ENCODE peak calls at places on chromosome 20, in six cellular contexts. J, D, S, Q, G and W are unnamed samples. For H3K9me3, the result is how much of the 10 kb centered on the place peaks cover.

GRCh38 chr20:1209447-1210387 is 6.5 kb downstream of the C20orf202 start:
- DNase-seq in J (no peak), G (no peak), Q (no peak), D (no peak), S (no peak), W (no peak)

GRCh38 chr20:25045343-25045712 is 12.6 kb downstream of the ACSS1 start:
- DNase-seq in J (peak), Q (no peak), D (peak), G (no peak), S (no peak), W (no peak)

GRCh38 chr20:46802696-46803445 is 91.8 kb upstream of the EYA2 start:
- DNase-seq in Q (no peak), J (no peak), G (no peak), D (no peak), S (no peak), W (no peak)

GRCh38 chr20:57893364-57894001 is 183.7 kb upstream of the PMEPA1 start:
- DNase-seq in S (no peak), D (no peak), J (peak), Q (no peak), G (no peak), W (no peak)

GRCh38 chr20:58907481-58908137 is 55.1 kb downstream of the GNAS start:
- DNase-seq in Q (no peak), D (peak), J (peak), S (peak), G (peak), W (peak)

GRCh38 chr20:58088625-58089024 is 139.8 kb downstream of the ANKRD60 start:
- DNase-seq in S (no peak), G (no peak), D (no peak), Q (no peak), J (no peak), W (no peak)

GRCh38 chr20:48822879-48823385 is 4.9 kb downstream of the PREX1 start:
- DNase-seq in S (no peak), Q (no peak), G (no peak), J (peak), D (no peak), W (no peak)

GRCh38 chr20:38387953-38388352 is 41.7 kb downstream of the LBP start:
- DNase-seq in S (no peak), Q (no peak), D (no peak), G (no peak), J (no peak), W (no peak)

GRCh38 chr20:49810491-49811190 is 2.0 kb upstream of the SLC9A8 start:
- DNase-seq in Q (no peak), D (no peak), G (no peak), J (no peak), S (no peak), W (no peak)

GRCh38 chr20:51037499-51038110 is 14.7 kb upstream of the KCNG1 start:
- DNase-seq in J (no peak), Q (no peak), D (peak), G (no peak), S (no peak), W (no peak)

GRCh38 chr20:9491324-9491723 is 23.1 kb upstream of the LAMP5 start:
- DNase-seq in J (no peak), S (no peak), Q (no peak), G (no peak), D (no peak), W (no peak)

GRCh38 chr20:25090492-25091429 is 8.8 kb upstream of the VSX1 start:
- DNase-seq in J (peak), S (no peak), Q (no peak), G (peak), D (no peak), W (no peak)

GRCh38 chr20:39190666-39191570 is 228.8 kb downstream of the DHX35 start:
- DNase-seq in S (peak), G (no peak), D (no peak), Q (peak), J (no peak), W (no peak)

GRCh38 chr20:57438552-57438951 is 47.4 kb downstream of the RBM38 start:
- DNase-seq in S (no peak), Q (no peak), G (no peak), J (no peak), D (no peak), W (no peak)

GRCh38 chr20:42218566-42218965 is 600.4 kb upstream of the CHD6 start:
- DNase-seq in J (no peak), G (no peak), S (no peak), Q (no peak), D (no peak), W (no peak)

GRCh38 chr20:16865406-16865805 is 117.2 kb downstream of the OTOR start:
- DNase-seq in Q (no peak), D (no peak), G (no peak), S (no peak), J (no peak), W (no peak)

GRCh38 chr20:55937283-55937682 is 68.0 kb downstream of the CBLN4 start:
- DNase-seq in Q (no peak), G (no peak), J (no peak), D (no peak), S (no peak), W (no peak)
- H3K9me3 ChIP-seq in Q (under half), G (under half), J (under half), D (under half), S (under half), W (under half)

GRCh38 chr20:45768479-45768878 is 23.2 kb downstream of the WFDC3 start:
- DNase-seq in Q (no peak), S (no peak), D (no peak), J (no peak), G (no peak), W (no peak)

GRCh38 chr20:45772693-45773092 is 19.0 kb downstream of the WFDC3 start:
- DNase-seq in J (no peak), Q (no peak), G (no peak), S (no peak), D (no peak), W (no peak)

GRCh38 chr20:45774933-45775332 is 16.8 kb downstream of the WFDC3 start:
- DNase-seq in J (no peak), S (no peak), Q (no peak), D (peak), G (no peak), W (no peak)

GRCh38 chr20:45775411-45775810 is 16.3 kb downstream of the WFDC3 start:
- DNase-seq in S (no peak), J (no peak), D (peak), Q (no peak), G (no peak), W (no peak)

GRCh38 chr20:45771182-45771759 is 20.4 kb downstream of the WFDC3 start:
- DNase-seq in S (peak), D (peak), Q (peak), J (peak), G (peak), W (peak)
- H3K4me3 ChIP-seq in S (no peak), D (no peak), Q (no peak), J (no peak), G (no peak), W (no peak)

GRCh38 chr20:63124092-63124781 is 91.7 kb downstream of the YTHDF1 start:
- DNase-seq in S (peak), D (peak), J (peak), G (no peak), Q (no peak), W (no peak)

GRCh38 chr20:63125581-63125892 is 90.4 kb downstream of the YTHDF1 start:
- DNase-seq in D (no peak), S (no peak), G (no peak), J (no peak), Q (no peak), W (no peak)

GRCh38 chr20:63125893-63126601 is 89.9 kb downstream of the YTHDF1 start:
- DNase-seq in G (no peak), J (peak), Q (no peak), D (peak), S (no peak), W (no peak)

GRCh38 chr20:63123326-63123725 is 92.6 kb downstream of the YTHDF1 start:
- DNase-seq in S (no peak), Q (no peak), D (peak), G (no peak), J (peak), W (no peak)

GRCh38 chr20:63124782-63125580 is 91.0 kb downstream of the YTHDF1 start:
- DNase-seq in Q (no peak), S (no peak), J (peak), G (no peak), D (peak), W (no peak)
- H3K9me3 ChIP-seq in Q (under half), S (under half), J (under half), G (under half), D (under half), W (under half)

GRCh38 chr20:34626978-34627377 is 49.9 kb downstream of the PIGU start:
- DNase-seq in D (no peak), Q (no peak), S (no peak), J (no peak), G (no peak), W (no peak)

GRCh38 chr20:34628026-34628425 is 48.9 kb downstream of the PIGU start:
- DNase-seq in S (no peak), G (no peak), J (no peak), Q (no peak), D (no peak), W (no peak)

GRCh38 chr20:34629904-34630303 is 47.0 kb downstream of the PIGU start:
- DNase-seq in Q (no peak), S (no peak), J (no peak), D (no peak), G (no peak), W (no peak)

GRCh38 chr20:34629342-34629741 is 47.5 kb downstream of the PIGU start:
- DNase-seq in J (no peak), D (no peak), S (no peak), G (no peak), Q (no peak), W (no peak)

DNA sequence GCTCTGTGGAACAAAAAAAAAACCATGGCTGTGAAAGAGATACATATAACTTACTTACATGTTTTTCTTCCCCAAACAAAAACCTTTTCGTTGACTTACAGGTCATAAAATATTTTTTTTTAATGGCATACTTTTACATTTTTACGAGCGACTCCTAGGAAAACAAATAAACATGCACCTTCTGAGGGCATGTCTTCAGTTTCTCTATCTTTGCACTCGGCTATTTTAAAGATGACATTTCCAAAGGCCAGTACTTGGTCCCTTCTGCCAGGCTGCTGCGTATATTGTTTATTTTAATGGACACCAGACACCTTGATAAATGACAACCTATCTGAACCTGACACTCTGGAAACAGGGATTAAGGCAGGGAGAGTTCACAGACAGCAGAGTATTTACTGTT is 49.4 kb downstream of the PIGU start:
- DNase-seq in D (no peak), S (no peak), J (no peak), G (no peak), Q (no peak), W (no peak)
- H3K4me3 ChIP-seq in D (no peak), S (no peak), J (no peak), G (no peak), Q (no peak), W (no peak)

GRCh38 chr20:56117350-56117749 is 112.0 kb upstream of the CBLN4 start:
- DNase-seq in J (no peak), D (no peak), S (no peak), G (no peak), Q (no peak), W (no peak)

DNA sequence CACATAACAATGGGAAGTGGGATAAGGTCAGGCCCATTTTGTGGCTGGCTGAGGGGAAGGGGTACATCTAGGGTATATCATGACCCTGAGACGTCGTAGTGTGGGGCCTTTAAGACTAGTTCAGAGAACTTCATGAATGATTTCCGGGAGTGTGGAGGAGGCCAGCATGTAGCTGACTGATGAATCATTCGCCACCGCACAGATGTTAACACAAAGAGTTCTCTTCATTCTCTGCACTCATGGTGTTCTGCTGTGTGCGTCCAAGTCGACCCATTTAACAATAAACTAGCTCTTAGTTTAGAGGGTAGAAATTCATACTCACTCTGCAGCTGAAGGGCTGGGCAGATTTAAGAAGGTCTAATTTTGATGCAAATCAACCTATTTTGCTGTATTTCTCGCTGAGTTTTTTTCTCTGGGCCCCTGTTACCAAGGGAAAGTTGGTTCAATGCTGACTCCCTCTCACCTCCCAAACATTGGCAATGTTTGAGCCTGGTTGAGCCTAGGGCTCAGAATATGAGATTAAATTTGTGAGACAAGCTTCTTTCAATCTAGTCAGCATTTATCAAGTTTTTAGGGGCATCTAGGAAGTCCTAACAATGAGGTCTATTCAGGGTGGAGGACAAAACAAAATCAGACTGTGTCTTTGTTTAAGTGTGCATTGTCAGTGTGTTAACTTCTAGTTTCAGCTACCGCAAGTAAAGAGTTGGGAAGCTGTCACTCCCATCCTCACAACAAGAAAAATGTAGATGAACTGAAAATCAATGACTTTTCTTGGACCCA is 106.8 kb upstream of the CBLN4 start:
- DNase-seq in G (no peak), D (no peak), J (no peak), S (no peak), Q (no peak), W (no peak)
- H3K9me3 ChIP-seq in G (under half), D (under half), J (under half), S (under half), Q (under half), W (under half)

DNA sequence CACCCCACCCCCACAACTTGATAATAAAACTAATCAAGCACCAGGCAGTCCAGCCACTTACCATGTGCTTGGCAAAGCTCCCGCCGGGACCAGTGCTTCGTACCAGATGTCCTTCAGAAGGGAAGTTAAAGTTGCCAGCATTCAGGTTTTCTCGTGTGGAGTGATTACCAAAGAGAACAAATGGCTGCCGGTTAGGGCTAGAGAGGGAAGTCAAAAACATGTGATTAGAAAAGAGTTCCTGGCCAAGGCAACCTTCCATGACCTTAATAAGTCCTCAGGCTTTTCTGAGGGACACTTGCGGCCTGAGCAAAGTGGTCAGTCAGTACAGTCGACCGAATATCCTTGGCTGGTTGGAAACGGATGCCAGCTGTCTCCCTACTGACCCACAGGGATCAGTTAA is 67.0 kb downstream of the DNAAF9 start:
- DNase-seq in Q (no peak), S (no peak), G (no peak), J (no peak), D (peak), W (no peak)
- H3K4me3 ChIP-seq in Q (no peak), S (no peak), G (no peak), J (no peak), D (no peak), W (no peak)

GRCh38 chr20:21808863-21809664 is 103.6 kb downstream of the PAX1 start:
- DNase-seq in Q (peak), S (no peak), J (peak), D (peak), G (no peak), W (no peak)
- H3K9me3 ChIP-seq in Q (under half), S (under half), J (under half), D (under half), G (under half), W (under half)

DNA sequence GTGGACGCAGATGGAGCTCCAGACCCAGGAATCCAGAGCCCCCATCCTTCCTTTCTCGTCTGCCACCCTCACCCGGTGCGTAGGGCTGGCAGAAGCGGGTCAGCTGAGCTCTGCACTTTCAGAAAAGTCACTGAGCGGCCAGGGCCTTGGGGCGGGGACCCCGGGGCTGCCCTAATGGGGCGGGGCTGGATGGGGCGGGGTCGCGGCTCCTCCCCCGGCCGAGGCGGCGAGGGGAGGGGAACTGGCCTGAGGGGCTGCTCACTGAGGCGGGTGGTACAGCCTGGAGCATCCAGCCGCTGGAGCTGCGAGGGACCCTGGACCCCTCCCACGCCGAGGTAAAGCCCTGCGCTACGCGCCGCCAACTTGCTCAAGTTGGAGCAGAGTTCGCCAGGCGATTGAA is at the start of the genes DEFB124 and REM1:
- DNase-seq in S (no peak), J (peak), Q (no peak), G (no peak), D (peak), W (peak)
- H3K4me3 ChIP-seq in S (no peak), J (peak), Q (peak), G (no peak), D (peak), W (peak)